ENCODE peak calls at places on chromosome 7, in nine cellular contexts. Z is WERI-Rb-1, N is foreskin fibroblast, V is endodermal cell, C is non-pigmented ciliary epithelial cell, I is left cardiac atrium, X is amygdala, M is NCI-H2081, L is fibroblast of pulmonary artery. W is an unnamed sample.

GRCh38 chr7:4724648-4725013 is 42.5 kb downstream of the FOXK1 start:
- DNase-seq in Z (no peak), N (peak; percentile 16), V (no peak), C (no peak), I (no peak), X (no peak), M (no peak), L (peak; percentile 52), W (no peak)

GRCh38 chr7:23680417-23681405 is 712 bp downstream of the FAM221A start:
- DNase-seq in Z (no peak), N (peak; percentile 38), V (peak; percentile 92), C (no peak), I (peak; percentile 63), X (peak; percentile 36), M (peak; percentile 91), L (peak; percentile 32), W (no peak)

GRCh38 chr7:44394636-44395035 is 69.2 kb upstream of the CAMK2B start:
- DNase-seq in Z (no peak), N (no peak), V (peak; percentile 30), C (no peak), I (no peak), X (no peak), M (no peak), L (no peak), W (no peak)

GRCh38 chr7:102282465-102283362 is 4.0 kb upstream of the SH2B2 start:
- DNase-seq in Z (no peak), N (no peak), V (no peak), C (no peak), I (no peak), X (no peak), M (no peak), L (no peak), W (no peak)

GRCh38 chr7:109094-109493 is 83.3 kb upstream of the FAM20C start:
- DNase-seq in Z (no peak), N (no peak), V (peak; percentile 30), C (no peak), I (no peak), X (no peak), M (no peak), L (no peak), W (no peak)

GRCh38 chr7:2894118-2894940 is 50.2 kb upstream of the GNA12 start:
- DNase-seq in Z (no peak), N (no peak), V (no peak), C (no peak), I (no peak), X (no peak), M (peak; percentile 24), L (no peak), W (no peak)

GRCh38 chr7:128060018-128060417 is 28.8 kb upstream of the LRRC4 start:
- DNase-seq in Z (no peak), N (no peak), V (no peak), C (no peak), I (no peak), X (no peak), M (no peak), L (no peak), W (no peak)

GRCh38 chr7:30447466-30447865 is 31.1 kb downstream of the NOD1 start:
- DNase-seq in Z (no peak), N (no peak), V (no peak), C (no peak), I (no peak), X (no peak), M (no peak), L (no peak), W (no peak)

GRCh38 chr7:4136501-4137110 is 545.5 kb upstream of the FOXK1 start:
- DNase-seq in Z (peak; percentile 67), N (no peak), V (peak; percentile 72), C (no peak), I (no peak), X (no peak), M (no peak), L (no peak), W (no peak)

GRCh38 chr7:83852136-83852535 is 203.2 kb upstream of the SEMA3E start:
- DNase-seq in Z (no peak), N (no peak), V (no peak), C (no peak), I (no peak), X (no peak), M (no peak), L (no peak), W (no peak)

GRCh38 chr7:46178685-46179084 is 257.6 kb upstream of the IGFBP3 start:
- DNase-seq in Z (no peak), N (peak; percentile 46), V (no peak), C (no peak), I (no peak), X (no peak), M (no peak), L (peak; percentile 36), W (peak; percentile 53)

GRCh38 chr7:112930787-112931186 is 140.6 kb upstream of the TMEM168 start:
- DNase-seq in Z (no peak), N (peak; percentile 38), V (no peak), C (no peak), I (no peak), X (no peak), M (no peak), L (peak; percentile 75), W (peak; percentile 79)

GRCh38 chr7:30795161-30795943 is 24.1 kb downstream of the MINDY4 start:
- DNase-seq in Z (no peak), N (no peak), V (peak; percentile 49), C (no peak), I (no peak), X (no peak), M (no peak), L (no peak), W (no peak)

GRCh38 chr7:77455334-77455733 is 39.2 kb upstream of the GSAP start:
- DNase-seq in Z (no peak), N (peak; percentile 98), V (no peak), C (peak; percentile 70), I (peak; percentile 52), X (no peak), M (no peak), L (peak; percentile 89), W (peak; percentile 63)

GRCh38 chr7:38881015-38881414 is 28.0 kb downstream of the VPS41 start:
- DNase-seq in Z (no peak), N (no peak), V (peak; percentile 52), C (no peak), I (no peak), X (no peak), M (no peak), L (no peak), W (no peak)

GRCh38 chr7:5523052-5523711 is 99.5 kb upstream of the TNRC18 start:
- DNase-seq in Z (no peak), N (peak; percentile 23), V (peak; percentile 86), C (no peak), I (no peak), X (no peak), M (no peak), L (peak; percentile 69), W (no peak)

GRCh38 chr7:147775564-147775963 is 815.0 kb upstream of the C7orf33 start:
- DNase-seq in Z (peak; percentile 16), N (no peak), V (no peak), C (no peak), I (no peak), X (no peak), M (peak; percentile 55), L (no peak), W (no peak)

GRCh38 chr7:94012748-94013147 is 8.6 kb upstream of the BET1 start:
- DNase-seq in Z (no peak), N (no peak), V (no peak), C (no peak), I (no peak), X (no peak), M (no peak), L (no peak), W (no peak)

GRCh38 chr7:149330914-149331567 is 69.0 kb downstream of the ZNF783 start:
- DNase-seq in Z (no peak), N (no peak), V (peak; percentile 70), C (no peak), I (no peak), X (no peak), M (no peak), L (no peak), W (no peak)

GRCh38 chr7:132972745-132973144 is 109.1 kb downstream of the CHCHD3 start:
- DNase-seq in Z (no peak), N (no peak), V (no peak), C (no peak), I (no peak), X (no peak), M (no peak), L (peak; percentile 31), W (no peak)

GRCh38 chr7:5755704-5756131 is 25.7 kb downstream of the RNF216 start:
- DNase-seq in Z (peak; percentile 16), N (peak; percentile 60), V (no peak), C (peak; percentile 35), I (no peak), X (no peak), M (no peak), L (peak; percentile 88), W (no peak)

GRCh38 chr7:55019691-55020480 is 1.1 kb downstream of the EGFR start:
- DNase-seq in Z (peak; percentile 19), N (no peak), V (peak; percentile 75), C (no peak), I (peak; percentile 37), X (no peak), M (no peak), L (no peak), W (no peak)

GRCh38 chr7:85719981-85720963 is 533.4 kb upstream of the SEMA3D start:
- DNase-seq in Z (no peak), N (peak; percentile 36), V (no peak), C (no peak), I (no peak), X (no peak), M (no peak), L (peak; percentile 90), W (peak; percentile 9)

GRCh38 chr7:52525772-52526341 is 509.6 kb upstream of the POM121L12 start:
- DNase-seq in Z (no peak), N (no peak), V (no peak), C (no peak), I (no peak), X (no peak), M (no peak), L (no peak), W (no peak)

GRCh38 chr7:816751-817671 is 15.3 kb upstream of the SUN1 start:
- DNase-seq in Z (no peak), N (no peak), V (peak; percentile 79), C (no peak), I (peak; percentile 35), X (no peak), M (no peak), L (no peak), W (no peak)

GRCh38 chr7:56287429-56288138 is 171.4 kb upstream of the NUPR2 start:
- DNase-seq in Z (peak; percentile 20), N (no peak), V (no peak), C (no peak), I (peak; percentile 45), X (peak; percentile 15), M (no peak), L (no peak), W (no peak)

GRCh38 chr7:1710936-1711335 is 40.9 kb downstream of the ELFN1 start:
- DNase-seq in Z (no peak), N (no peak), V (no peak), C (no peak), I (no peak), X (no peak), M (no peak), L (no peak), W (no peak)

GRCh38 chr7:55432937-55433784 is 68.0 kb downstream of the LANCL2 start:
- DNase-seq in Z (peak; percentile 69), N (peak; percentile 40), V (peak; percentile 67), C (no peak), I (no peak), X (no peak), M (peak; percentile 67), L (peak; percentile 55), W (peak; percentile 37)

GRCh38 chr7:77466455-77466854 is 50.3 kb upstream of the GSAP start:
- DNase-seq in Z (no peak), N (no peak), V (no peak), C (no peak), I (no peak), X (no peak), M (no peak), L (no peak), W (no peak)

GRCh38 chr7:1912472-1913289 is 242.6 kb downstream of the ELFN1 start:
- DNase-seq in Z (no peak), N (peak; percentile 94), V (no peak), C (peak; percentile 61), I (no peak), X (no peak), M (no peak), L (peak; percentile 82), W (peak; percentile 42)

GRCh38 chr7:132865366-132865765 is 216.5 kb downstream of the CHCHD3 start:
- DNase-seq in Z (no peak), N (no peak), V (no peak), C (no peak), I (no peak), X (no peak), M (no peak), L (no peak), W (no peak)